ENCODE peak calls at places on chromosomes 5 and 9, in five cellular contexts. Y is fibroblast of pulmonary artery, M is AG04450, E is epithelial cell of esophagus, Q is Panc1. S is an unnamed sample.
A peak's percentile ranks its signal among the peaks of the same experiment; 100 is the strongest.

GRCh38 chr9:17185630-17186029 is 50.8 kb downstream of the CNTLN start:
- DNase-seq in Y (no peak), M (no peak), E (no peak), Q (no peak), S (no peak)

GRCh38 chr5:13930721-13931246 is 13.7 kb downstream of the DNAH5 start:
- DNase-seq in Y (no peak), M (no peak), E (no peak), Q (no peak), S (no peak)

GRCh38 chr5:10262121-10262774 is 12.2 kb downstream of the CCT5 start:
- DNase-seq in Y (peak; percentile 17), M (no peak), E (no peak), Q (no peak), S (no peak)

GRCh38 chr9:16221350-16221749 is 649.1 kb downstream of the BNC2 start:
- DNase-seq in Y (no peak), M (no peak), E (no peak), Q (no peak), S (no peak)

GRCh38 chr9:113857875-113858274 is 18.2 kb upstream of the ZNF618 start:
- DNase-seq in Y (no peak), M (no peak), E (no peak), Q (no peak), S (no peak)

GRCh38 chr9:123377211-123377971 is 21.4 kb downstream of the CRB2 start:
- DNase-seq in Y (no peak), M (no peak), E (peak; percentile 27), Q (no peak), S (no peak)

GRCh38 chr5:177982072-177982727 is 13.8 kb downstream of the PROP1 start:
- DNase-seq in Y (no peak), M (no peak), E (no peak), Q (no peak), S (no peak)

GRCh38 chr9:137439158-137439714 is 1.9 kb downstream of the ENTPD8 start:
- DNase-seq in Y (no peak), M (no peak), E (no peak), Q (no peak), S (no peak)

GRCh38 chr9:6459718-6460117 is 46.7 kb downstream of the UHRF2 start:
- DNase-seq in Y (no peak), M (no peak), E (no peak), Q (no peak), S (no peak)

GRCh38 chr9:108212179-108212578 is 643.6 kb downstream of the ACTL7B start:
- DNase-seq in Y (peak; percentile 45), M (no peak), E (no peak), Q (no peak), S (no peak)

GRCh38 chr5:15452780-15453179 is 47.2 kb upstream of the FBXL7 start:
- DNase-seq in Y (peak; percentile 48), M (no peak), E (no peak), Q (no peak), S (no peak)

GRCh38 chr9:36120705-36121104 is 15.8 kb upstream of the GLIPR2 start:
- DNase-seq in Y (no peak), M (no peak), E (no peak), Q (no peak), S (no peak)

GRCh38 chr5:133841831-133842750 is 126.3 kb downstream of the C5orf15 start:
- DNase-seq in Y (no peak), M (no peak), E (no peak), Q (no peak), S (no peak)

GRCh38 chr9:93680445-93681315 is 104.3 kb downstream of the PHF2 start:
- DNase-seq in Y (no peak), M (no peak), E (no peak), Q (no peak), S (no peak)

GRCh38 chr5:57681942-57682341 is 199.3 kb upstream of the ACTBL2 start:
- DNase-seq in Y (no peak), M (no peak), E (peak; percentile 92), Q (no peak), S (no peak)

GRCh38 chr5:111153483-111153882 is 61.3 kb downstream of the WDR36 start:
- DNase-seq in Y (no peak), M (no peak), E (no peak), Q (no peak), S (no peak)

GRCh38 chr5:181088289-181088688 is 42.7 kb downstream of the OR2V1 start:
- DNase-seq in Y (no peak), M (no peak), E (no peak), Q (no peak), S (no peak)

GRCh38 chr5:31047621-31048020 is 145.9 kb upstream of the CDH6 start:
- DNase-seq in Y (peak; percentile 63), M (no peak), E (no peak), Q (no peak), S (no peak)

GRCh38 chr5:32461441-32462120 is 17.0 kb upstream of the ZFR start:
- DNase-seq in Y (no peak), M (no peak), E (no peak), Q (no peak), S (no peak)

GRCh38 chr9:135925496-135926133 is 18.3 kb upstream of the CAMSAP1 start:
- DNase-seq in Y (no peak), M (no peak), E (peak; percentile 48), Q (no peak), S (no peak)

GRCh38 chr9:130715270-130716077 is 21.9 kb downstream of the EXOSC2 start:
- DNase-seq in Y (peak; percentile 23), M (peak; percentile 43), E (peak; percentile 74), Q (no peak), S (no peak)

GRCh38 chr5:15021286-15022046 is 149.9 kb upstream of the ANKH start:
- DNase-seq in Y (peak; percentile 83), M (peak; percentile 29), E (no peak), Q (no peak), S (no peak)

GRCh38 chr9:92295827-92296258 is 2.3 kb upstream of the IARS1 start:
- DNase-seq in Y (no peak), M (no peak), E (peak; percentile 84), Q (no peak), S (no peak)

GRCh38 chr5:112203229-112203628 is 215.8 kb downstream of the EPB41L4A start:
- DNase-seq in Y (no peak), M (no peak), E (peak; percentile 43), Q (no peak), S (no peak)

GRCh38 chr5:112210430-112211005 is 208.6 kb downstream of the EPB41L4A start:
- DNase-seq in Y (peak; percentile 57), M (no peak), E (peak; percentile 53), Q (no peak), S (peak; percentile 9)

GRCh38 chr5:112205840-112206239 is 213.2 kb downstream of the EPB41L4A start:
- DNase-seq in Y (no peak), M (no peak), E (no peak), Q (no peak), S (no peak)

DNA sequence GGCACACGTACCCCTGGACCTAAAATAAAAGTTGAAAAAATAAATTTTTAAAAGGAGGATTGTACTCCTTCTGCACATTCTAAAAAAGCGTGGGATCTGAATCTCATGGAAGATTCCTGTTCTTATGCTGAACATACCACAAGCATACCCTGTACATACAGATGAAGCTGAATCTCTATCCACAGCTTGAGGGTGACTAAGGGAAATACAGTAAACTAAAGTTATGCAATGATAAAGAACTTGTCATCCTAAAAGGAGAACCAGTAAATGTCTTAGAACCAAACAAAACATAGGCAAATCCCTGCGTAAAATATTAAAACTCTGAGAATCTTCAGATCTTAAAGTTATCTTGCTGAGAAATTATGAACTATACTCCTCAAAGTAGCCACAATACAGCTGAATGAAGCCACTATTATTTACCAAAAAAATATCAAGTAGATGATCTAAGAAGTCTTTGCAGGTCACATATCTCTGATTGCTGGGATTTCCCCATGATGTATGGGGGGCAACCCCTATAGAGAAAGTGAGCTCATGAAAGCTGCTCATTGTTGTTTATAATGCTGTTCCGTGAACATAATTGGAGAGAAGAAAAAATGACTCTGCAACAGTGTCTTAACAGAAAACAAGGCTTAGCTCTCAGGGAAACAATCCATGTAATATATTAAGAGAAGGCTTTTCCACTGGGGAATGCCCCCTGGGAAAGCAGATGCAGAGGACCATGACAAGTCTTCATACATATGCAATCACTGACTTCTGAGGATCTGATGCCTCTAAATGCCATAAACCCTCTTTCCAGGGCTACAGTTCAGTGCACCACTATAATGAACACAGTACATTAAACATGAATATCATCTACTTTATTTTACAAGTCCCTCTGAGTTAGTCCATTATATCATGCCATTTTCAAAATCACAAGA is 210.1 kb downstream of the EPB41L4A start:
- DNase-seq in Y (no peak), M (no peak), E (peak; percentile 17), Q (no peak), S (no peak)
- H3K4me3 ChIP-seq in Y (no peak overlapping the region), M (no peak overlapping the region), E (no peak overlapping the region), Q (no peak overlapping the region), S (no peak overlapping the region)

GRCh38 chr5:129400395-129400983 is 59.6 kb upstream of the ADAMTS19 start:
- DNase-seq in Y (peak; percentile 31), M (no peak), E (peak; percentile 7), Q (no peak), S (no peak)
- TF ChIP-seq CTCF in Y (peak; percentile 30), M (peak; percentile 26), E (peak; percentile 18), Q (peak; percentile 22), S (no peak)

GRCh38 chr5:171388816-171389168 is 1.1 kb downstream of the NPM1 start:
- DNase-seq in Y (no peak), M (no peak), E (no peak), Q (no peak), S (no peak)
- H3K4me3 ChIP-seq in Y (peak overlapping the region; percentile 96), M (peak overlapping the region; percentile 98), E (peak overlapping the region; percentile 92), Q (peak overlapping the region; percentile 93), S (peak overlapping the region; percentile 98)

DNA sequence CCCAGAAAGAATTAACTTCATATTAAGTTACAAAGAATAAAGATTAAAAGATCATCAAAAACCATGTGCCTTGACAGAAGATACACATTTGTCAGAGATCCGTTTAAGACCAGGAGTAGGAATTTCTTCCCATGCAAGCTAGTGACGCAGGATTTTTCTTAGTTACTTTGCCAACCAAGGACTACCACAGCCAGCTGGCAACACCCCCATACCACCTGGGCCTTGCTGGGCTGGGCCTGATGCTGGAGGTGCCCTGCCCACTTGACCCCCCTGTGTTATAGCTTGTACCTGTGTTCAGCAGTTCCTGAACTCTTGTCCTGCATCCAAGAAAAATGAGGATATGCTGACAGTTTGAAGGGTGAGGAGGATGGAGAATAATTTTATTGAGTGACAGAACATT is 290.9 kb upstream of the SMC2 start:
- DNase-seq in Y (no peak), M (no peak), E (no peak), Q (no peak), S (no peak)
- TF ChIP-seq CTCF in Y (no peak), M (no peak), E (no peak), Q (no peak), S (no peak)

S was measured in HFF-Myc.